ENCODE peak calls at places on chromosome 3, in seven cellular contexts. T is activated CD8-positive, alpha-beta T cell treated with anti-CD3 and anti-CD28 coated beads, Interleukin-2, amount 10 ng/mL, durations not matched to agents 7 days and 5 days; B is activated CD4-positive, CD25-positive, alpha-beta regulatory T cell treated with anti-CD3 and anti-CD28 coated beads, Interleukin-2, amount 50 U/mL, for 24 hours; O is T-cell; R is activated CD8-positive, alpha-beta memory T cell treated with anti-CD3 and anti-CD28 coated beads, Interleukin-2, amount 10 ng/mL, durations not matched to agents 7 days and 5 days; S is gastroesophageal sphincter; M is aorta. E is an unnamed sample.
A peak's percentile ranks its signal among the peaks of the same experiment; 100 is the strongest.

GRCh38 chr3:89306535-89306934 is 199.1 kb downstream of the EPHA3 start:
- ATAC-seq in T (no peak), B (no peak), O (no peak), R (no peak), S (no peak), M (no peak), E (no peak)

GRCh38 chr3:45640724-45641361 is 46.3 kb downstream of the LIMD1 start:
- ATAC-seq in T (no peak), B (no peak), O (no peak), R (no peak), S (no peak), M (no peak), E (no peak)

GRCh38 chr3:170256597-170256996 is 34.4 kb downstream of the PRKCI start:
- ATAC-seq in T (no peak), B (no peak), O (no peak), R (no peak), S (no peak), M (no peak), E (no peak)

GRCh38 chr3:185585523-185585861 is 603 bp upstream of the SENP2 start:
- ATAC-seq in T (no peak), B (no peak), O (no peak), R (no peak), S (no peak), M (no peak), E (no peak)

GRCh38 chr3:70476174-70476573 is 163.7 kb upstream of the MDFIC2 start:
- ATAC-seq in T (no peak), B (no peak), O (no peak), R (no peak), S (no peak), M (no peak), E (no peak)

GRCh38 chr3:8567784-8568575 is 66.4 kb downstream of the LMCD1 start:
- ATAC-seq in T (no peak), B (no peak), O (no peak), R (no peak), S (no peak), M (peak; percentile 47), E (no peak)

GRCh38 chr3:172557515-172558220 is 34.4 kb upstream of the TNFSF10 start:
- ATAC-seq in T (no peak), B (no peak), O (no peak), R (no peak), S (peak; percentile 78), M (peak; percentile 62), E (no peak)

GRCh38 chr3:145639880-145640279 is 521.1 kb downstream of the PLOD2 start:
- ATAC-seq in T (no peak), B (no peak), O (no peak), R (no peak), S (no peak), M (no peak), E (no peak)

GRCh38 chr3:64684715-64685261 is 3.0 kb downstream of the ADAMTS9 start:
- ATAC-seq in T (no peak), B (no peak), O (no peak), R (no peak), S (peak; percentile 26), M (peak; percentile 62), E (no peak)

GRCh38 chr3:53650424-53650823 is 156.0 kb downstream of the CACNA1D start:
- ATAC-seq in T (no peak), B (no peak), O (no peak), R (peak; percentile 47), S (no peak), M (no peak), E (peak; percentile 88)

GRCh38 chr3:188635258-188636038 is 481.5 kb downstream of the LPP start:
- ATAC-seq in T (no peak), B (no peak), O (no peak), R (no peak), S (no peak), M (no peak), E (no peak)

GRCh38 chr3:197748597-197749314 is 927 bp upstream of the FYTTD1 start:
- ATAC-seq in T (no peak), B (no peak), O (no peak), R (no peak), S (no peak), M (no peak), E (no peak)

GRCh38 chr3:4936982-4937614 is 42.1 kb upstream of the BHLHE40 start:
- ATAC-seq in T (no peak), B (no peak), O (no peak), R (no peak), S (no peak), M (no peak), E (no peak)

GRCh38 chr3:48018841-48019240 is 2.6 kb upstream of the MAP4 start:
- ATAC-seq in T (no peak), B (no peak), O (no peak), R (no peak), S (no peak), M (no peak), E (no peak)

GRCh38 chr3:61974662-61975061 is 398.7 kb downstream of the FEZF2 start:
- ATAC-seq in T (no peak), B (no peak), O (no peak), R (no peak), S (no peak), M (no peak), E (no peak)

GRCh38 chr3:179949428-179949827 is 87.3 kb downstream of the PEX5L start:
- ATAC-seq in T (no peak), B (no peak), O (no peak), R (no peak), S (no peak), M (no peak), E (no peak)

GRCh38 chr3:23583980-23584736 is 221.6 kb upstream of the UBE2E1 start:
- ATAC-seq in T (no peak), B (no peak), O (no peak), R (no peak), S (no peak), M (no peak), E (no peak)

GRCh38 chr3:40765884-40766283 is 241.1 kb downstream of the ZNF621 start:
- ATAC-seq in T (no peak), B (peak; percentile 51), O (no peak), R (no peak), S (peak; percentile 83), M (peak; percentile 88), E (peak; percentile 94)

GRCh38 chr3:50274371-50275104 is 4.3 kb upstream of the LSMEM2 start:
- ATAC-seq in T (peak; percentile 37), B (peak; percentile 22), O (peak; percentile 60), R (peak; percentile 53), S (peak; percentile 6), M (no peak), E (no peak)

GRCh38 chr3:193914602-193915001 is 221.3 kb upstream of the HES1 start:
- ATAC-seq in T (no peak), B (no peak), O (no peak), R (no peak), S (no peak), M (no peak), E (no peak)

GRCh38 chr3:13487403-13487802 is 7.3 kb downstream of the HDAC11 start:
- ATAC-seq in T (no peak), B (no peak), O (no peak), R (no peak), S (no peak), M (no peak), E (peak; percentile 24)

GRCh38 chr3:19739504-19739903 is 194.5 kb downstream of the EFHB start:
- ATAC-seq in T (no peak), B (no peak), O (no peak), R (no peak), S (no peak), M (no peak), E (no peak)

GRCh38 chr3:194925614-194926013 is 239.9 kb downstream of the FAM43A start:
- ATAC-seq in T (no peak), B (no peak), O (no peak), R (no peak), S (no peak), M (no peak), E (no peak)

GRCh38 chr3:183548262-183548769 is 7.2 kb downstream of the KLHL6 start:
- ATAC-seq in T (no peak), B (no peak), O (no peak), R (no peak), S (no peak), M (no peak), E (no peak)

GRCh38 chr3:105611304-105612192 is 244.8 kb downstream of the ALCAM start:
- ATAC-seq in T (no peak), B (no peak), O (no peak), R (no peak), S (no peak), M (no peak), E (no peak)

GRCh38 chr3:2603734-2604297 is 505.1 kb downstream of the CNTN4 start:
- ATAC-seq in T (no peak), B (no peak), O (no peak), R (no peak), S (no peak), M (no peak), E (no peak)

GRCh38 chr3:16515885-16516420 is 2.5 kb upstream of the RFTN1 start:
- ATAC-seq in T (no peak), B (no peak), O (no peak), R (no peak), S (no peak), M (no peak), E (peak; percentile 6)

GRCh38 chr3:156582784-156583183 is 27.9 kb upstream of the SSR3 start:
- ATAC-seq in T (no peak), B (no peak), O (no peak), R (no peak), S (no peak), M (no peak), E (no peak)

GRCh38 chr3:10927551-10927950 is 65.0 kb upstream of the SLC6A1 start:
- ATAC-seq in T (no peak), B (no peak), O (no peak), R (no peak), S (no peak), M (no peak), E (no peak)

GRCh38 chr3:69115731-69116130 is 6.7 kb downstream of the LMOD3 start:
- ATAC-seq in T (no peak), B (peak; percentile 58), O (no peak), R (no peak), S (no peak), M (no peak), E (no peak)

GRCh38 chr3:115330406-115330805 is 183.3 kb upstream of the ZBTB20 start:
- ATAC-seq in T (no peak), B (no peak), O (no peak), R (no peak), S (no peak), M (no peak), E (no peak)

GRCh38 chr3:144264350-144264749 is 292.7 kb downstream of the DIPK2A start:
- ATAC-seq in T (no peak), B (no peak), O (no peak), R (no peak), S (no peak), M (no peak), E (no peak)

GRCh38 chr3:45583021-45583851 is 11.3 kb upstream of the LIMD1 start:
- ATAC-seq in T (no peak), B (no peak), O (no peak), R (no peak), S (peak; percentile 73), M (peak; percentile 75), E (no peak)

GRCh38 chr3:53749428-53749827 is 96.8 kb downstream of the CHDH start:
- ATAC-seq in T (no peak), B (no peak), O (no peak), R (no peak), S (no peak), M (no peak), E (peak; percentile 48)

GRCh38 chr3:39808467-39809180 is 785 bp upstream of the MYRIP start:
- ATAC-seq in T (peak; percentile 15), B (no peak), O (no peak), R (no peak), S (peak; percentile 26), M (no peak), E (no peak)

GRCh38 chr3:104367000-104367399 is 999.7 kb upstream of the ALCAM start:
- ATAC-seq in T (no peak), B (no peak), O (no peak), R (no peak), S (no peak), M (no peak), E (no peak)

GRCh38 chr3:171049831-171050444 is 23.4 kb upstream of the SLC2A2 start:
- ATAC-seq in T (peak; percentile 83), B (peak; percentile 43), O (peak; percentile 60), R (peak; percentile 76), S (no peak), M (no peak), E (peak; percentile 68)